ENCODE peak calls at places on chromosomes 16 and 17, in four cellular contexts. N is GM12878, C is HepG2, K is K562. G is an unnamed sample.

GRCh38 chr16:23334950-23335349 is 32.8 kb downstream of the SCNN1B start:
- DNase-seq in N (no peak), C (no peak), K (no peak), G (no peak)

GRCh38 chr16:3816326-3816725 is 64.2 kb downstream of the CREBBP start:
- DNase-seq in N (no peak), C (no peak), K (no peak), G (no peak)

GRCh38 chr16:80803341-80804060 is 897 bp downstream of the CDYL2 start:
- DNase-seq in N (no peak), C (no peak), K (peak; percentile 33), G (peak; percentile 61)

GRCh38 chr17:27973258-27974044 is 69.0 kb upstream of the NLK start:
- DNase-seq in N (no peak), C (no peak), K (no peak), G (no peak)

GRCh38 chr17:31586946-31587345 is 195.5 kb downstream of the RAB11FIP4 start:
- DNase-seq in N (no peak), C (no peak), K (no peak), G (no peak)

GRCh38 chr17:16962804-16963203 is 9.1 kb downstream of the TNFRSF13B start:
- DNase-seq in N (no peak), C (no peak), K (no peak), G (no peak)

GRCh38 chr16:88533381-88533831 is 36.8 kb upstream of the ZC3H18 start:
- DNase-seq in N (no peak), C (no peak), K (no peak), G (peak; percentile 41)

GRCh38 chr17:80948091-80948960 is 43.3 kb upstream of the CHMP6 start:
- DNase-seq in N (no peak), C (no peak), K (no peak), G (peak; percentile 11)

GRCh38 chr17:19461681-19462080 is 50.6 kb downstream of the RNF112 start:
- DNase-seq in N (no peak), C (no peak), K (no peak), G (no peak)

GRCh38 chr17:78130439-78131101 is at the start of gene TMC8:
- DNase-seq in N (no peak), C (peak; percentile 59), K (no peak), G (no peak)

GRCh38 chr16:56589141-56590039 is at the start of gene MT3:
- DNase-seq in N (no peak), C (no peak), K (no peak), G (peak; percentile 66)

GRCh38 chr17:1164935-1165556 is 14.7 kb downstream of the ABR start:
- DNase-seq in N (no peak), C (no peak), K (no peak), G (no peak)

GRCh38 chr17:1977583-1978395 is 47.3 kb downstream of the RTN4RL1 start:
- DNase-seq in N (no peak), C (no peak), K (no peak), G (peak; percentile 78)

GRCh38 chr16:88696441-88696840 is 9.8 kb downstream of the RNF166 start:
- DNase-seq in N (no peak), C (no peak), K (no peak), G (no peak)

GRCh38 chr17:54967621-54968258 is 714 bp downstream of the COX11 start:
- DNase-seq in N (no peak), C (peak; percentile 83), K (peak; percentile 61), G (no peak)

GRCh38 chr16:2769675-2770056 is 7.4 kb downstream of the ELOB start:
- DNase-seq in N (no peak), C (no peak), K (no peak), G (no peak)

GRCh38 chr16:21097151-21097550 is 53.5 kb downstream of the DNAH3 start:
- DNase-seq in N (no peak), C (no peak), K (no peak), G (no peak)
- TF ChIP-seq ETV6 in N (no peak), C (no peak), K (no peak), G (no peak)

DNA sequence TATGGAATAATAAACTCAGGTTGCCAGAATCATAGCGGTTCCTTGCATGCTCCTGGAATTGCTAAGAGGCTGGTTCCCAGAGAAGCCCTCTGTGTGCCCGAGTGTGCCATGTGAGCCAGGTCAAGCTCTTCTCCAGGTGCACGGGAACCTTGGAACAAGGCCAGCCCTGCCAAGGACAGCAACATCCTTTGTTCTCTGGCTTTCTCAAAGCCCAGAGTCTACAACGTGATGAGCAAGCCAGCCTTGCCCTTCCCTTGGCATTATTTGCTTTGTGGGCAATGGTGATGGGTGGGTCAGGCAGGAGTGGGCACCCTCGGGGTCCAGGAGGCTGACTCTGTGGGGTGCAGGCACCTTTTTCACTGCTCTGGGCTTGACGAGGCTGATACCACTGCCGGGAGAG is 14.2 kb upstream of the SEC14L1 start:
- DNase-seq in N (no peak), C (no peak), K (no peak), G (no peak)
- TF ChIP-seq ETV6 in N (no peak), C (no peak), K (no peak), G (no peak)

DNA sequence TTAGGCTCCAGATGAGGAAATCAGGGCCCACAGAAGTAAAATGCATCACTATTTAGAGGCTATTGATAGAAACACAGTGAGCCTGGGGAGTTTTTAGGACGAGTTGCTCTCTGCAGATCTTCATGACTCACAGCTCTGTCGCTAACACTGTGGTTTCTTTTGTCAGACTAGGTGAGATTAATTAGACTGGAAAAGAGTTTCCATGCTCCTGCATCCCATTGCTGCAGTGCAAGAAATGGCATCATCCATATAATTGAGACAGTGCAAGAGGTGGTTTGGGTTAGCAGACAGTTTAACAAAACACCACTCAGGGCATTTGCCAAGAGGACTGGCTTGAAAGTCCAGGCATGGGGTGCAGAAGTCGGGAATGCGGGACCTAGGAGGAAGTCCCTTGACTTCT is 198.8 kb upstream of the CACNG5 start:
- DNase-seq in N (no peak), C (no peak), K (no peak), G (no peak)
- TF ChIP-seq ETV6 in N (no peak), C (no peak), K (no peak), G (no peak)

DNA sequence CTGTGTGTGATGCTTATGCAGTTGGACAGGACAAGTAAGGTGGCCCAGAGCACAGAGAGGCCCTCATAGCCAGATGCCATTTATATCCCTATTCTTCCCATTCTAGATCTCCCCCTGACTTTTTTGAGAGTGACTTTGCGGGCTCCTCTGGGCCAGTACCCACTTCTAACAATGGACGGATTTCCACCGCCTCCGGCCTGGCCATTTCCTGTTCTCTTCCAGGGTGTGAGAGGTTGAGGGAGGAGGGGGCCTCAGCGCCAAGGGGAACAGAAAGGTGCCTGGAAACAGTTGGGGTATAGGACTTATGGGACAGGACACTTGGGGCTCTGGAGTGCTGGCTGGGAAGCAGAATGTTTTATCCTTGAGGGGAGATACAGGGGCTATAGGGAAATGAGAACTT is 3.4 kb downstream of the TAOK2 start:
- DNase-seq in N (no peak), C (no peak), K (no peak), G (no peak)
- TF ChIP-seq ETV6 in N (no peak), C (no peak), K (no peak), G (no peak)

GRCh38 chr17:35666967-35667552 is 64.4 kb upstream of the RASL10B start:
- DNase-seq in N (no peak), C (peak; percentile 3), K (no peak), G (no peak)
- TF ChIP-seq ETV6 in N (no peak), C (no peak), K (no peak), G (no peak)

G was measured in WTC11.